ENCODE peak calls at places on chromosomes 2 and 18, in nine cellular contexts. One of them, this sample, is unnamed.

GRCh38 chr2:30185175-30185574 is 38.4 kb downstream of the YPEL5 start:
- DNase-seq in WERI-Rb-1: no peak
- DNase-seq in dorsolateral prefrontal cortex: no peak
- DNase-seq in COLO829: no peak
- DNase-seq in osteocyte: no peak
- DNase-seq in glomerular endothelial cell: no peak
- DNase-seq in DMS153: no peak
- DNase-seq in hypothalamus: no peak
- DNase-seq in NCI-H1436: no peak
- DNase-seq in this sample: no peak

GRCh38 chr2:98334439-98335078 is 11.7 kb upstream of the CNGA3 start:
- DNase-seq in WERI-Rb-1: no peak
- DNase-seq in dorsolateral prefrontal cortex: no peak
- DNase-seq in COLO829: peak
- DNase-seq in osteocyte: no peak
- DNase-seq in glomerular endothelial cell: no peak
- DNase-seq in DMS153: peak
- DNase-seq in hypothalamus: no peak
- DNase-seq in NCI-H1436: peak
- DNase-seq in this sample: peak

GRCh38 chr18:80046011-80046410 is 11.8 kb downstream of the RBFA start:
- DNase-seq in WERI-Rb-1: no peak
- DNase-seq in dorsolateral prefrontal cortex: peak
- DNase-seq in COLO829: no peak
- DNase-seq in osteocyte: no peak
- DNase-seq in glomerular endothelial cell: no peak
- DNase-seq in DMS153: no peak
- DNase-seq in hypothalamus: no peak
- DNase-seq in NCI-H1436: no peak
- DNase-seq in this sample: no peak

GRCh38 chr2:79982445-79982844 is 322.1 kb downstream of the LRRTM1 start:
- DNase-seq in WERI-Rb-1: peak
- DNase-seq in dorsolateral prefrontal cortex: no peak
- DNase-seq in COLO829: peak
- DNase-seq in osteocyte: no peak
- DNase-seq in glomerular endothelial cell: no peak
- DNase-seq in DMS153: no peak
- DNase-seq in hypothalamus: peak
- DNase-seq in NCI-H1436: no peak
- DNase-seq in this sample: no peak

GRCh38 chr2:172582656-172583055 is 26.8 kb downstream of the PDK1 start:
- DNase-seq in WERI-Rb-1: no peak
- DNase-seq in dorsolateral prefrontal cortex: no peak
- DNase-seq in COLO829: no peak
- DNase-seq in osteocyte: no peak
- DNase-seq in glomerular endothelial cell: no peak
- DNase-seq in DMS153: no peak
- DNase-seq in hypothalamus: no peak
- DNase-seq in NCI-H1436: no peak
- DNase-seq in this sample: no peak

GRCh38 chr2:32227492-32227891 is 37.2 kb downstream of the NLRC4 start:
- DNase-seq in WERI-Rb-1: no peak
- DNase-seq in dorsolateral prefrontal cortex: no peak
- DNase-seq in COLO829: no peak
- DNase-seq in osteocyte: no peak
- DNase-seq in glomerular endothelial cell: no peak
- DNase-seq in DMS153: no peak
- DNase-seq in hypothalamus: no peak
- DNase-seq in NCI-H1436: no peak
- DNase-seq in this sample: no peak

GRCh38 chr2:1544478-1545069 is 131.3 kb downstream of the TPO start:
- DNase-seq in WERI-Rb-1: no peak
- DNase-seq in dorsolateral prefrontal cortex: no peak
- DNase-seq in COLO829: no peak
- DNase-seq in osteocyte: no peak
- DNase-seq in glomerular endothelial cell: peak
- DNase-seq in DMS153: no peak
- DNase-seq in hypothalamus: no peak
- DNase-seq in NCI-H1436: no peak
- DNase-seq in this sample: no peak

GRCh38 chr2:213086566-213086965 is 64.8 kb downstream of the IKZF2 start:
- DNase-seq in WERI-Rb-1: no peak
- DNase-seq in dorsolateral prefrontal cortex: no peak
- DNase-seq in COLO829: peak
- DNase-seq in osteocyte: no peak
- DNase-seq in glomerular endothelial cell: no peak
- DNase-seq in DMS153: no peak
- DNase-seq in hypothalamus: no peak
- DNase-seq in NCI-H1436: no peak
- DNase-seq in this sample: no peak

GRCh38 chr2:58686757-58687156 is 445.6 kb upstream of the FANCL start:
- DNase-seq in WERI-Rb-1: no peak
- DNase-seq in dorsolateral prefrontal cortex: no peak
- DNase-seq in COLO829: no peak
- DNase-seq in osteocyte: no peak
- DNase-seq in glomerular endothelial cell: no peak
- DNase-seq in DMS153: no peak
- DNase-seq in hypothalamus: no peak
- DNase-seq in NCI-H1436: no peak
- DNase-seq in this sample: no peak

GRCh38 chr2:5111581-5111980 is 580.6 kb upstream of the SOX11 start:
- DNase-seq in WERI-Rb-1: no peak
- DNase-seq in dorsolateral prefrontal cortex: no peak
- DNase-seq in COLO829: peak
- DNase-seq in osteocyte: no peak
- DNase-seq in glomerular endothelial cell: no peak
- DNase-seq in DMS153: peak
- DNase-seq in hypothalamus: no peak
- DNase-seq in NCI-H1436: peak
- DNase-seq in this sample: no peak

GRCh38 chr2:10284108-10284870 is 18.4 kb upstream of the HPCAL1 start:
- DNase-seq in WERI-Rb-1: no peak
- DNase-seq in dorsolateral prefrontal cortex: no peak
- DNase-seq in COLO829: no peak
- DNase-seq in osteocyte: no peak
- DNase-seq in glomerular endothelial cell: no peak
- DNase-seq in DMS153: no peak
- DNase-seq in hypothalamus: peak
- DNase-seq in NCI-H1436: no peak
- DNase-seq in this sample: no peak

GRCh38 chr18:51537487-51537886 is 340.0 kb upstream of the MEX3C start:
- DNase-seq in WERI-Rb-1: peak
- DNase-seq in dorsolateral prefrontal cortex: no peak
- DNase-seq in COLO829: peak
- DNase-seq in osteocyte: no peak
- DNase-seq in glomerular endothelial cell: no peak
- DNase-seq in DMS153: peak
- DNase-seq in hypothalamus: peak
- DNase-seq in NCI-H1436: peak
- DNase-seq in this sample: no peak

GRCh38 chr18:11785444-11786055 is 65.7 kb upstream of the CHMP1B start:
- DNase-seq in WERI-Rb-1: no peak
- DNase-seq in dorsolateral prefrontal cortex: no peak
- DNase-seq in COLO829: no peak
- DNase-seq in osteocyte: no peak
- DNase-seq in glomerular endothelial cell: no peak
- DNase-seq in DMS153: no peak
- DNase-seq in hypothalamus: no peak
- DNase-seq in NCI-H1436: no peak
- DNase-seq in this sample: no peak

GRCh38 chr2:96090527-96090926 is 25.8 kb downstream of the ADRA2B start:
- DNase-seq in WERI-Rb-1: no peak
- DNase-seq in dorsolateral prefrontal cortex: no peak
- DNase-seq in COLO829: no peak
- DNase-seq in osteocyte: peak
- DNase-seq in glomerular endothelial cell: no peak
- DNase-seq in DMS153: no peak
- DNase-seq in hypothalamus: no peak
- DNase-seq in NCI-H1436: no peak
- DNase-seq in this sample: no peak